ENCODE peak calls at places on chromosome 9, in five cellular contexts. W, C, Z, H and E are unnamed samples.

GRCh38 chr9:108001219-108001618 is 511.6 kb upstream of the KLF4 start:
- DNase-seq in W (peak), C (no peak), Z (no peak), H (no peak), E (no peak)

GRCh38 chr9:124776952-124777645 is at the start of gene OLFML2A:
- DNase-seq in W (no peak), C (no peak), Z (no peak), H (no peak), E (no peak)

GRCh38 chr9:126861707-126862460 is 1.4 kb downstream of the ZBTB34 start:
- DNase-seq in W (no peak), C (no peak), Z (peak), H (no peak), E (no peak)

GRCh38 chr9:37574241-37574721 is 1.9 kb downstream of the FBXO10 start:
- DNase-seq in W (no peak), C (no peak), Z (peak), H (no peak), E (no peak)

GRCh38 chr9:26310294-26310693 is 582.3 kb downstream of the CAAP1 start:
- DNase-seq in W (no peak), C (no peak), Z (no peak), H (no peak), E (no peak)

GRCh38 chr9:81427870-81428269 is 261.5 kb downstream of the TLE1 start:
- DNase-seq in W (no peak), C (no peak), Z (no peak), H (no peak), E (no peak)

GRCh38 chr9:79809931-79810330 is 238.2 kb downstream of the TLE4 start:
- DNase-seq in W (no peak), C (peak), Z (peak), H (no peak), E (no peak)

GRCh38 chr9:14478175-14479165 is 164.5 kb upstream of the NFIB start:
- DNase-seq in W (no peak), C (no peak), Z (no peak), H (no peak), E (no peak)

GRCh38 chr9:127079741-127080140 is 42.7 kb downstream of the ANGPTL2 start:
- DNase-seq in W (no peak), C (no peak), Z (no peak), H (no peak), E (no peak)

GRCh38 chr9:97528529-97529230 is 27.2 kb downstream of the TMOD1 start:
- DNase-seq in W (no peak), C (no peak), Z (no peak), H (no peak), E (peak)

GRCh38 chr9:92710368-92710767 is 40.4 kb upstream of the IPPK start:
- DNase-seq in W (no peak), C (no peak), Z (no peak), H (no peak), E (no peak)

GRCh38 chr9:128310461-128310860 is 11.8 kb downstream of the TRUB2 start:
- DNase-seq in W (no peak), C (no peak), Z (no peak), H (no peak), E (no peak)

GRCh38 chr9:105881654-105882349 is 187.5 kb downstream of the TMEM38B start:
- DNase-seq in W (peak), C (no peak), Z (peak), H (peak), E (peak)

GRCh38 chr9:137479315-137479861 is 20.3 kb upstream of the NSMF start:
- DNase-seq in W (no peak), C (no peak), Z (no peak), H (no peak), E (no peak)
- TF ChIP-seq CTCF in W (no peak), C (no peak), Z (no peak), H (no peak), E (no peak)

GRCh38 chr9:112680731-112681402 is 37.0 kb downstream of the INIP start:
- DNase-seq in W (no peak), C (no peak), Z (no peak), H (no peak), E (peak)

GRCh38 chr9:112671256-112671655 is 46.7 kb downstream of the INIP start:
- DNase-seq in W (no peak), C (no peak), Z (no peak), H (no peak), E (no peak)

GRCh38 chr9:112677040-112677439 is 40.9 kb downstream of the INIP start:
- DNase-seq in W (no peak), C (no peak), Z (no peak), H (no peak), E (no peak)
- TF ChIP-seq CTCF in W (no peak), C (no peak), Z (no peak), H (no peak), E (no peak)

DNA sequence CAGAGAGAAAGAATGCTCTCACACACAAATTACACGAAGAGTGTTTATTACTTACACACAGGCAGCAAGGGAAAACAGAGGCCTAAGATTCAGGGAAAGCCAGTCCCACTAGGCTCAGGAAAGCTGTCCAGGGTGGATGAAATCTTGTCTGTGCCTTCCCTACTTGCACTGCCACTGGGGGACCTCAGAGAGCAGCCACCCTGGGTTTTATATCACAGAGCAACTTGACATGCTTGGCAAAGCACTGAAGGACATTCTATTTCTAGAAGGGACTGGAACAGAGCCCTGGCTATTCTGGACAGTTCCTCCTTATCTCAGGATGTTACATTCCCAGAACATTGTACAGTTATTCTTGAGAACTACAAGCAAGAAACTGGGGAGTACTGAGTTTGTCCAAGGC is 7.5 kb upstream of the PRSS3 start:
- DNase-seq in W (no peak), C (no peak), Z (peak), H (no peak), E (no peak)
- TF ChIP-seq CTCF in W (peak), C (no peak), Z (no peak), H (no peak), E (no peak)

GRCh38 chr9:32384364-32385134 is at the start of gene ACO1:
- DNase-seq in W (peak), C (no peak), Z (peak), H (peak), E (peak)
- TF ChIP-seq CTCF in W (no peak), C (no peak), Z (no peak), H (no peak), E (no peak)

GRCh38 chr9:134983094-134983493 is 65.4 kb upstream of the FCN1 start:
- DNase-seq in W (no peak), C (no peak), Z (no peak), H (no peak), E (no peak)
- TF ChIP-seq CTCF in W (peak), C (no peak), Z (peak), H (peak), E (no peak)

DNA sequence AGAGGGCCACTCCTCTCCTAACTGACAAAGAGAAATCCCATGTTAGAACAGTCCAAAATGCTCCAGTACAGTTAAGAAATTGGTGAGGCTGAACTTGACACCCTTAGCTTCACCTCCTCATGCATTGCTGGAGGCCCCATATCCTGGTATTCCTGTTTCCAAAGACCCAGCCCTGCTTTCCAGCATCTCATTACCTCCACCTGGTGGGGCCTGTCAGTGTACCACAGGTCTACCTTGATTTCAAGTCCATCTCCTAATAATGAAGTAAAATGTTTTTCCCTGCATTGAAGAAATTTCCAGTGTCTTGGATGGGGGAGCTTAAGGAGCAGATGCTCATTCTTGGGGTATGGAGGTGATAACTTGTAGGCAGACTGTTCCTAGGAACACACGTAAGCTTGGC is 70.6 kb upstream of the S1PR3 start:
- DNase-seq in W (no peak), C (no peak), Z (no peak), H (no peak), E (no peak)
- TF ChIP-seq CTCF in W (no peak), C (no peak), Z (no peak), H (no peak), E (no peak)